ENCODE peak calls at places on chromosomes 4 and X, in ten cellular contexts. H, K, R, Z, A, P, S, X, C and U are unnamed samples.

GRCh38 chrX:36241397-36241796 is 321.9 kb downstream of the CFAP47 start:
- DNase-seq in H (no peak), K (no peak), R (no peak), Z (no peak), A (no peak), P (no peak), S (peak), X (no peak), C (no peak), U (no peak)

GRCh38 chr4:76709454-76709853 is 188.5 kb downstream of the SOWAHB start:
- DNase-seq in H (no peak), K (no peak), R (no peak), Z (no peak), A (peak), P (no peak), S (no peak), X (no peak), C (no peak), U (no peak)

GRCh38 chr4:23648846-23649596 is 240.8 kb downstream of the PPARGC1A start:
- DNase-seq in H (no peak), K (no peak), R (no peak), Z (no peak), A (no peak), P (no peak), S (no peak), X (no peak), C (no peak), U (no peak)

GRCh38 chr4:83237591-83237990 is 47.0 kb downstream of the COQ2 start:
- DNase-seq in H (no peak), K (no peak), R (no peak), Z (no peak), A (no peak), P (no peak), S (no peak), X (no peak), C (no peak), U (no peak)

GRCh38 chrX:40209951-40210617 is 112.3 kb upstream of the BCOR start:
- DNase-seq in H (no peak), K (no peak), R (no peak), Z (no peak), A (peak), P (no peak), S (no peak), X (no peak), C (peak), U (no peak)

GRCh38 chr4:32798471-32798870 is 2078.3 kb downstream of the PCDH7 start:
- DNase-seq in H (no peak), K (no peak), R (no peak), Z (no peak), A (no peak), P (no peak), S (no peak), X (no peak), C (no peak), U (no peak)

GRCh38 chr4:1109898-1110506 is 3.4 kb downstream of the RNF212 start:
- DNase-seq in H (no peak), K (no peak), R (no peak), Z (no peak), A (no peak), P (peak), S (no peak), X (no peak), C (no peak), U (no peak)

GRCh38 chrX:135170877-135171519 is at the start of gene CT55:
- DNase-seq in H (no peak), K (no peak), R (no peak), Z (no peak), A (no peak), P (no peak), S (no peak), X (no peak), C (no peak), U (no peak)

GRCh38 chrX:47179928-47180255 is 13.7 kb upstream of the UBA1 start:
- DNase-seq in H (no peak), K (no peak), R (no peak), Z (peak), A (no peak), P (no peak), S (peak), X (peak), C (no peak), U (no peak)

GRCh38 chr4:184653650-184654049 is 4.1 kb downstream of the PRIMPOL start:
- DNase-seq in H (no peak), K (no peak), R (no peak), Z (no peak), A (no peak), P (no peak), S (no peak), X (no peak), C (peak), U (peak)

GRCh38 chr4:140893939-140894338 is 137.8 kb upstream of the TBC1D9 start:
- DNase-seq in H (no peak), K (no peak), R (no peak), Z (no peak), A (peak), P (no peak), S (no peak), X (no peak), C (peak), U (no peak)

GRCh38 chrX:132044953-132045352 is 21.9 kb downstream of the STK26 start:
- DNase-seq in H (no peak), K (no peak), R (no peak), Z (no peak), A (no peak), P (no peak), S (no peak), X (no peak), C (no peak), U (no peak)

GRCh38 chr4:133096972-133097371 is 52.1 kb upstream of the PCDH10 start:
- DNase-seq in H (no peak), K (no peak), R (no peak), Z (no peak), A (no peak), P (no peak), S (no peak), X (no peak), C (no peak), U (no peak)

GRCh38 chr4:140996757-140997156 is 136.5 kb downstream of the RNF150 start:
- DNase-seq in H (no peak), K (no peak), R (no peak), Z (no peak), A (peak), P (peak), S (no peak), X (no peak), C (peak), U (peak)

GRCh38 chrX:65994519-65995501 is 45.1 kb downstream of the VSIG4 start:
- DNase-seq in H (no peak), K (no peak), R (no peak), Z (no peak), A (peak), P (no peak), S (no peak), X (no peak), C (no peak), U (no peak)

GRCh38 chrX:147342197-147342596 is 527.7 kb upstream of the CXorf51A start:
- DNase-seq in H (no peak), K (no peak), R (no peak), Z (no peak), A (no peak), P (no peak), S (no peak), X (no peak), C (no peak), U (no peak)

GRCh38 chrX:78063687-78064086 is 40.4 kb upstream of the PGK1 start:
- DNase-seq in H (no peak), K (no peak), R (no peak), Z (no peak), A (no peak), P (no peak), S (no peak), X (no peak), C (no peak), U (no peak)

GRCh38 chr4:16250665-16251365 is 24.5 kb upstream of the TAPT1 start:
- DNase-seq in H (no peak), K (no peak), R (no peak), Z (no peak), A (peak), P (peak), S (no peak), X (no peak), C (no peak), U (no peak)

GRCh38 chrX:1165535-1166196 is 46.8 kb downstream of the CRLF2 start:
- DNase-seq in H (no peak), K (peak), R (no peak), Z (peak), A (peak), P (no peak), S (peak), X (no peak), C (peak), U (no peak)
- H3K4me3 ChIP-seq in H (no peak), K (no peak), R (no peak), Z (no peak), A (no peak), P (no peak), S (no peak), X (no peak), C (no peak), U (no peak)

GRCh38 chr4:153296424-153296823 is 48.1 kb upstream of the MND1 start:
- DNase-seq in H (no peak), K (no peak), R (no peak), Z (no peak), A (peak), P (no peak), S (no peak), X (no peak), C (peak), U (peak)
- H3K4me3 ChIP-seq in H (no peak), K (no peak), R (no peak), Z (no peak), A (no peak), P (no peak), S (no peak), X (no peak), C (no peak), U (no peak)

GRCh38 chrX:49206543-49206942 is 6.5 kb upstream of the SYP start:
- DNase-seq in H (no peak), K (no peak), R (no peak), Z (no peak), A (no peak), P (no peak), S (no peak), X (peak), C (no peak), U (no peak)
- H3K4me3 ChIP-seq in H (no peak), K (no peak), R (no peak), Z (no peak), A (no peak), P (no peak), S (no peak), X (no peak), C (no peak), U (no peak)

GRCh38 chr4:6617246-6617645 is 23.2 kb upstream of the MRFAP1 start:
- DNase-seq in H (no peak), K (no peak), R (no peak), Z (no peak), A (no peak), P (no peak), S (peak), X (peak), C (no peak), U (no peak)
- H3K4me3 ChIP-seq in H (no peak), K (no peak), R (no peak), Z (no peak), A (no peak), P (no peak), S (no peak), X (no peak), C (no peak), U (no peak)

GRCh38 chr4:131447883-131448282 is 1701.2 kb upstream of the PCDH10 start:
- DNase-seq in H (no peak), K (no peak), R (no peak), Z (no peak), A (no peak), P (no peak), S (no peak), X (no peak), C (no peak), U (no peak)
- H3K4me3 ChIP-seq in H (no peak), K (no peak), R (no peak), Z (no peak), A (no peak), P (no peak), S (no peak), X (no peak), C (no peak), U (no peak)

GRCh38 chr4:4388418-4388817 is 1.5 kb downstream of the NSG1 start:
- DNase-seq in H (no peak), K (no peak), R (no peak), Z (no peak), A (no peak), P (no peak), S (no peak), X (no peak), C (no peak), U (no peak)
- H3K4me3 ChIP-seq in H (no peak), K (no peak), R (no peak), Z (no peak), A (no peak), P (no peak), S (no peak), X (no peak), C (no peak), U (no peak)

GRCh38 chrX:107654778-107655761 is 26.8 kb downstream of the PRPS1 start:
- DNase-seq in H (peak), K (no peak), R (no peak), Z (peak), A (peak), P (peak), S (peak), X (peak), C (peak), U (peak)
- H3K4me3 ChIP-seq in H (no peak), K (no peak), R (no peak), Z (no peak), A (peak), P (no peak), S (no peak), X (no peak), C (no peak), U (no peak)

DNA sequence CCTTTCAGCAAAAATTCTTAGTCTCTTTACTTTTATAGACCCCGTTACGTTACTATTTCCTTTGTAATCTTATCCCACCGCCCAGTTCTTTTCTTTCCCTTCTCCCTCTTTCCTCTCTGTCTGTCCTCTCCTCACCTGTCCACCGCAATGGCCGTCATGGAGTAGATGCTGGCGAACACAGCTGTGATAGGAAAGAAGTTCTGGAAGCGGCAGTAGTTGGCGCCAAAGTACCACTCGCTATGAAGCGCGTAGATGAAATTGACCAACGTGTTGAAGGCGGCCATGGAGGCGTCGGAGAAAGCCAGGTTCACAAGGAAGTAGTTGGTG is 829 bp downstream of the TACR3 start:
- DNase-seq in H (no peak), K (no peak), R (no peak), Z (no peak), A (no peak), P (peak), S (peak), X (no peak), C (peak), U (no peak)
- H3K4me3 ChIP-seq in H (no peak), K (no peak), R (no peak), Z (no peak), A (no peak), P (peak), S (no peak), X (no peak), C (peak), U (peak)

GRCh38 chr4:138051157-138051556 is 191.0 kb downstream of the SLC7A11 start:
- DNase-seq in H (no peak), K (no peak), R (no peak), Z (no peak), A (peak), P (no peak), S (no peak), X (no peak), C (peak), U (no peak)

GRCh38 chr4:138056541-138056940 is 185.6 kb downstream of the SLC7A11 start:
- DNase-seq in H (no peak), K (no peak), R (no peak), Z (no peak), A (no peak), P (no peak), S (no peak), X (no peak), C (no peak), U (no peak)

GRCh38 chr4:138050601-138051000 is 191.5 kb downstream of the SLC7A11 start:
- DNase-seq in H (no peak), K (no peak), R (no peak), Z (no peak), A (no peak), P (no peak), S (no peak), X (no peak), C (peak), U (no peak)

GRCh38 chr4:138055890-138056289 is 186.3 kb downstream of the SLC7A11 start:
- DNase-seq in H (no peak), K (no peak), R (no peak), Z (no peak), A (peak), P (no peak), S (no peak), X (no peak), C (no peak), U (no peak)

DNA sequence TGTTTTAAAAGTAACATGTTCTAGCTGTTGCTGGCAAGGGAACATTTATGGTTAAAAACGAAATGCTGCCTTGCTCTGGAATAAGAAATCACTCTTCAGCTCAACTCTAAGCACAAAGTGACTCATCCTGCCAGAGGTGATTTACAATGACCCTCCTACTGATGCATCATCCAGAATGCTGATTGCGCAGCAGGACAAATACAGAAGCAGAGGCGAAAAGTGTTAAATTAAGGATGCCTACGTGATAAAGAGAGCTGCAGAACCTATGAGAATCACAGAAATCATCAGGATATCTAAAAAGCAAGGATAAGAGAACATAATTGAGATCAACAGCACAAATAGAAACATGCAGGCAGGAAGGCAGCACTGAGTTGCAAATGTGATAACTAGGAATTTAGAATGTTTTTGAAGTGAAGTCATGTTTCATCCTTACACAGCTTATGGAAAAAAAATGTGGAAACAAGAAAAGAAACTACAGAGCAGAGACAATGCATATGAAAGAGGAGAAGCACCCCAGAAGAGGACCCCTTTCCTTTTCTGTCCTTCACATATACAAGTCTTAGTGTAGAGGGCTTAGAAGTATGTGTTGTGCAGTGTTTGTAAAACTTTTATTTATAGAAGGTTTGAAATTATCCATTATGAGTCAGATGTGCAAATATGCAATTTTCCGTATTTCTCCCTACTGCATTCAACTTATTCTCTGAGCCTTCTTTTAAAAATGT is 188.4 kb downstream of the SLC7A11 start:
- DNase-seq in H (no peak), K (no peak), R (no peak), Z (no peak), A (peak), P (peak), S (no peak), X (no peak), C (peak), U (peak)
- H3K4me3 ChIP-seq in H (no peak), K (no peak), R (no peak), Z (no peak), A (peak), P (no peak), S (no peak), X (peak), C (peak), U (peak)